ENCODE peak calls at places on chromosomes 3 and 15, in four cellular contexts. One of them, this sample, is unnamed. For H3K36me3, the result is how much of the 10 kb centered on the place peaks cover.

GRCh38 chr3:112582242-112582874 is 20.5 kb downstream of the SLC35A5 start:
- DNase-seq in tibial artery: no peak
- DNase-seq in tibial nerve: no peak
- DNase-seq in suprapubic skin: no peak
- DNase-seq in this sample: no peak

GRCh38 chr15:39282663-39283208 is 298.1 kb upstream of the THBS1 start:
- DNase-seq in tibial nerve: no peak
- DNase-seq in suprapubic skin: no peak
- DNase-seq in tibial artery: no peak
- DNase-seq in this sample: no peak

GRCh38 chr3:160756907-160757623 is 1.0 kb downstream of the PPM1L start:
- DNase-seq in suprapubic skin: peak
- DNase-seq in tibial nerve: no peak
- DNase-seq in tibial artery: peak
- DNase-seq in this sample: no peak

GRCh38 chr3:37138816-37139215 is 35.6 kb downstream of the LRRFIP2 start:
- DNase-seq in tibial nerve: no peak
- DNase-seq in tibial artery: no peak
- DNase-seq in suprapubic skin: no peak
- DNase-seq in this sample: no peak

GRCh38 chr3:148992027-148992634 is 791 bp downstream of the GYG1 start:
- DNase-seq in tibial artery: peak
- DNase-seq in suprapubic skin: peak
- DNase-seq in tibial nerve: peak
- DNase-seq in this sample: peak

GRCh38 chr15:81001180-81002003 is 669 bp downstream of the TLNRD1 start:
- DNase-seq in suprapubic skin: peak
- DNase-seq in tibial nerve: peak
- DNase-seq in tibial artery: peak
- DNase-seq in this sample: no peak

GRCh38 chr15:75693501-75694240 is 19.0 kb downstream of the CSPG4 start:
- DNase-seq in suprapubic skin: no peak
- DNase-seq in tibial artery: no peak
- DNase-seq in tibial nerve: no peak
- DNase-seq in this sample: no peak

GRCh38 chr3:167493240-167493639 is 19.4 kb upstream of the SERPINI2 start:
- DNase-seq in tibial nerve: no peak
- DNase-seq in tibial artery: no peak
- DNase-seq in suprapubic skin: no peak
- DNase-seq in this sample: no peak

GRCh38 chr3:187739125-187739560 is 6.1 kb downstream of the BCL6 start:
- DNase-seq in suprapubic skin: peak
- DNase-seq in tibial artery: peak
- DNase-seq in tibial nerve: peak
- DNase-seq in this sample: no peak

GRCh38 chr3:127535901-127536817 is 54.4 kb downstream of the TPRA1 start:
- DNase-seq in tibial artery: peak
- DNase-seq in suprapubic skin: no peak
- DNase-seq in tibial nerve: no peak
- DNase-seq in this sample: no peak

GRCh38 chr3:191435981-191436380 is 25.0 kb upstream of the PYDC2 start:
- DNase-seq in tibial artery: no peak
- DNase-seq in tibial nerve: no peak
- DNase-seq in suprapubic skin: no peak
- DNase-seq in this sample: no peak

GRCh38 chr15:55897560-55898336 is 95.7 kb downstream of the NEDD4 start:
- DNase-seq in suprapubic skin: no peak
- DNase-seq in tibial nerve: peak
- DNase-seq in tibial artery: no peak
- DNase-seq in this sample: no peak

GRCh38 chr3:186382217-186382885 is 20.3 kb upstream of the DGKG start:
- DNase-seq in tibial nerve: no peak
- DNase-seq in suprapubic skin: no peak
- DNase-seq in tibial artery: no peak
- DNase-seq in this sample: no peak

GRCh38 chr3:124569761-124570160 is 160.5 kb upstream of the UMPS start:
- DNase-seq in suprapubic skin: no peak
- DNase-seq in tibial nerve: no peak
- DNase-seq in tibial artery: no peak
- DNase-seq in this sample: no peak

GRCh38 chr3:24538891-24539290 is 44.2 kb upstream of the THRB start:
- DNase-seq in suprapubic skin: no peak
- DNase-seq in tibial nerve: no peak
- DNase-seq in tibial artery: no peak
- DNase-seq in this sample: no peak

GRCh38 chr3:57026918-57027317 is 33.5 kb upstream of the SPATA12 start:
- DNase-seq in tibial nerve: no peak
- DNase-seq in tibial artery: no peak
- DNase-seq in suprapubic skin: no peak
- DNase-seq in this sample: no peak

GRCh38 chr3:119731545-119732343 is 28.9 kb downstream of the CFAP91 start:
- DNase-seq in suprapubic skin: no peak
- DNase-seq in tibial nerve: no peak
- DNase-seq in tibial artery: no peak
- DNase-seq in this sample: no peak

GRCh38 chr3:32414527-32415202 is 23.0 kb downstream of the CMTM7 start:
- DNase-seq in tibial artery: no peak
- DNase-seq in suprapubic skin: no peak
- DNase-seq in tibial nerve: no peak
- DNase-seq in this sample: no peak

GRCh38 chr3:138089091-138089490 is 26.3 kb downstream of the DZIP1L start:
- DNase-seq in tibial nerve: no peak
- DNase-seq in suprapubic skin: no peak
- DNase-seq in tibial artery: no peak
- DNase-seq in this sample: no peak
- H3K36me3 ChIP-seq in tibial nerve: under half
- H3K36me3 ChIP-seq in suprapubic skin: under half
- H3K36me3 ChIP-seq in tibial artery: half or more
- H3K36me3 ChIP-seq in this sample: under half

GRCh38 chr3:355622-356021 is 159.1 kb downstream of the CHL1 start:
- DNase-seq in tibial nerve: no peak
- DNase-seq in suprapubic skin: no peak
- DNase-seq in tibial artery: no peak
- DNase-seq in this sample: no peak
- H3K27ac ChIP-seq in tibial nerve: no peak
- H3K27ac ChIP-seq in suprapubic skin: no peak
- H3K27ac ChIP-seq in tibial artery: no peak
- H3K27ac ChIP-seq in this sample: no peak

GRCh38 chr3:54360320-54360719 is 238.0 kb downstream of the CACNA2D3 start:
- DNase-seq in tibial artery: no peak
- DNase-seq in suprapubic skin: no peak
- DNase-seq in tibial nerve: no peak
- DNase-seq in this sample: no peak
- TF ChIP-seq CTCF in tibial artery: no peak
- TF ChIP-seq CTCF in suprapubic skin: no peak
- TF ChIP-seq CTCF in tibial nerve: no peak
- TF ChIP-seq CTCF in this sample: no peak

DNA sequence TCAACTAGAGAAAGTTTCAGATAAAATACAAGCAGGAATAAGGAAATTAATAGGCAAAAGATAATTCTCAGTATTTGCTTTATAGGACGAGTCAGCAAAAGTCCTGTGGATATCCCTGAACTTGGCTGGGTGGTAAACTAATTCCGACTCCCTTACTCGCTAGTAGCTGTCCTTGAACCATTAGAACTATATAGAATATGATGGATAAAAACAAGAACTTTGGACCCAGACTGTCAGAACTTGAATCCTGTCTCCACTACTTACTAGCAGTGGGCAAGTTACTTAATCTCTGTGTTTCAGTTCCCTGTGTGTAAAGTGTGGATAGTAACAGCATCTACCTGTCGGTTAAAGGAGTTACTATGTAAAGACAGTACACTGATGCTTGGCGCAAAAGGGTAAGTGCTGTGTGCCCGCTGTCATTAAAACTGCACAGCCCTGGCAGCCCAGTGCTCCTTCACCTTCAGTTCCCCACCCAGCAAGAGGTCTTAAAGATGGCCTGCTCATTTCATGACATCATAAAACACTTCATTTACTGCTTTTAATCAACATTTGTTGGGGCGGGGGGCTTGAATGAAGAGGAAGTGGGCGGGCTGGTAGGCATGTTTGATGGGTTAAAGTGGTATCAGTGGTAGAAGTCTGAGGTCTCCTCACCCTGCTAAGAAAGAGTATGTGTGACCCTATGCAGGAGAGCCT is 7.3 kb downstream of the TPM1 start:
- DNase-seq in suprapubic skin: no peak
- DNase-seq in tibial artery: no peak
- DNase-seq in tibial nerve: no peak
- DNase-seq in this sample: no peak
- H3K36me3 ChIP-seq in suprapubic skin: under half
- H3K36me3 ChIP-seq in tibial artery: under half
- H3K36me3 ChIP-seq in tibial nerve: under half
- H3K36me3 ChIP-seq in this sample: under half

GRCh38 chr15:87877114-87877810 is 379.3 kb downstream of the NTRK3 start:
- DNase-seq in suprapubic skin: no peak
- DNase-seq in tibial artery: no peak
- DNase-seq in tibial nerve: no peak
- DNase-seq in this sample: no peak

GRCh38 chr15:87873501-87873900 is 383.0 kb downstream of the NTRK3 start:
- DNase-seq in tibial nerve: no peak
- DNase-seq in tibial artery: no peak
- DNase-seq in suprapubic skin: no peak
- DNase-seq in this sample: no peak

GRCh38 chr15:87874896-87875661 is 381.5 kb downstream of the NTRK3 start:
- DNase-seq in tibial nerve: no peak
- DNase-seq in suprapubic skin: no peak
- DNase-seq in tibial artery: no peak
- DNase-seq in this sample: no peak

GRCh38 chr15:87881001-87881400 is 375.5 kb downstream of the NTRK3 start:
- DNase-seq in tibial nerve: no peak
- DNase-seq in suprapubic skin: no peak
- DNase-seq in tibial artery: no peak
- DNase-seq in this sample: no peak

GRCh38 chr15:87878161-87878560 is 378.4 kb downstream of the NTRK3 start:
- DNase-seq in suprapubic skin: no peak
- DNase-seq in tibial artery: no peak
- DNase-seq in tibial nerve: no peak
- DNase-seq in this sample: no peak
- H3K27ac ChIP-seq in suprapubic skin: no peak
- H3K27ac ChIP-seq in tibial artery: no peak
- H3K27ac ChIP-seq in tibial nerve: no peak
- H3K27ac ChIP-seq in this sample: no peak